ENCODE peak calls at places on chromosomes 2 and 18, in six cellular contexts. X is NCI-H2029; Y is stimulated activated CD4-positive, alpha-beta T cell treated with anti-CD3 and anti-CD28 coated beads, Interleukin-4, amount 100 ng/mL, for 24 hours; H is mucosa of gallbladder; J is GM23248; A is KBM-7. G is an unnamed sample.

GRCh38 chr2:71004356-71004755 is 9.7 kb upstream of the TEX261 start:
- DNase-seq in X (no peak), Y (no peak), H (no peak), J (no peak), A (no peak), G (no peak)

GRCh38 chr18:32333781-32334180 is 136.9 kb downstream of the GAREM1 start:
- DNase-seq in X (no peak), Y (no peak), H (no peak), J (no peak), A (no peak), G (no peak)

GRCh38 chr2:206212673-206213513 is 53.2 kb downstream of the EEF1B2 start:
- DNase-seq in X (no peak), Y (no peak), H (no peak), J (peak; percentile 76), A (no peak), G (peak; percentile 92)

GRCh38 chr18:36127866-36128845 is 984 bp downstream of the SLC39A6 start:
- DNase-seq in X (no peak), Y (peak; percentile 13), H (no peak), J (peak; percentile 65), A (peak; percentile 11), G (peak; percentile 40)

GRCh38 chr2:207288628-207289027 is 122.9 kb upstream of the KLF7 start:
- DNase-seq in X (no peak), Y (peak; percentile 20), H (no peak), J (no peak), A (no peak), G (no peak)

GRCh38 chr2:14072338-14072737 is 560.2 kb upstream of the LRATD1 start:
- DNase-seq in X (no peak), Y (no peak), H (no peak), J (no peak), A (no peak), G (no peak)

GRCh38 chr2:190627881-190628412 is 20.9 kb upstream of the NAB1 start:
- DNase-seq in X (no peak), Y (peak; percentile 6), H (no peak), J (peak; percentile 73), A (peak; percentile 49), G (no peak)

GRCh38 chr2:40244251-40245010 is 207.5 kb downstream of the SLC8A1 start:
- DNase-seq in X (peak; percentile 37), Y (no peak), H (peak; percentile 36), J (peak; percentile 77), A (peak; percentile 54), G (peak; percentile 85)

GRCh38 chr2:205297368-205297767 is 384.9 kb upstream of the NRP2 start:
- DNase-seq in X (no peak), Y (no peak), H (no peak), J (no peak), A (no peak), G (no peak)